ENCODE peak calls at places on chromosomes 5 and 9, in four cellular contexts. J, S, I and O are unnamed samples.

GRCh38 chr9:16809912-16810610 is 60.4 kb downstream of the BNC2 start:
- DNase-seq in J (no peak), S (no peak), I (no peak), O (no peak)

GRCh38 chr5:307794-308579 is 13.5 kb upstream of the AHRR start:
- DNase-seq in J (no peak), S (no peak), I (no peak), O (no peak)

GRCh38 chr9:28056006-28056405 is 482.7 kb upstream of the C9orf72 start:
- DNase-seq in J (no peak), S (no peak), I (no peak), O (no peak)

GRCh38 chr5:140219068-140219971 is 44.3 kb downstream of the CYSTM1 start:
- DNase-seq in J (peak; percentile 84), S (peak; percentile 94), I (no peak), O (no peak)

GRCh38 chr5:142906863-142907671 is 136.9 kb downstream of the ARHGAP26 start:
- DNase-seq in J (peak; percentile 53), S (no peak), I (no peak), O (peak; percentile 58)

GRCh38 chr9:72022846-72023245 is 37.6 kb downstream of the C9orf57 start:
- DNase-seq in J (no peak), S (peak; percentile 67), I (no peak), O (no peak)

GRCh38 chr5:43075319-43076293 is 35.5 kb upstream of the ANXA2R start:
- DNase-seq in J (no peak), S (no peak), I (no peak), O (peak; percentile 68)

GRCh38 chr5:140106805-140107311 is 7.1 kb upstream of the PURA start:
- DNase-seq in J (no peak), S (no peak), I (no peak), O (no peak)

GRCh38 chr5:126848253-126848652 is 71.3 kb downstream of the LMNB1 start:
- DNase-seq in J (no peak), S (no peak), I (no peak), O (no peak)

GRCh38 chr5:174903333-174903732 is 179.0 kb downstream of the MSX2 start:
- DNase-seq in J (no peak), S (no peak), I (no peak), O (no peak)

GRCh38 chr5:1720396-1721110 is 79.1 kb downstream of the MRPL36 start:
- DNase-seq in J (no peak), S (no peak), I (no peak), O (no peak)

GRCh38 chr5:157770665-157771064 is 27.2 kb downstream of the LSM11 start:
- DNase-seq in J (no peak), S (no peak), I (no peak), O (no peak)

GRCh38 chr5:76691470-76692273 is 24.3 kb upstream of the F2R start:
- DNase-seq in J (no peak), S (no peak), I (no peak), O (no peak)

GRCh38 chr9:137129089-137129455 is 9.9 kb upstream of the GRIN1 start:
- DNase-seq in J (peak; percentile 45), S (peak; percentile 43), I (no peak), O (no peak)

GRCh38 chr5:4042311-4042710 is 446.7 kb downstream of the IRX1 start:
- DNase-seq in J (no peak), S (no peak), I (no peak), O (no peak)

GRCh38 chr5:54221096-54221495 is 89.3 kb downstream of the ARL15 start:
- DNase-seq in J (no peak), S (no peak), I (no peak), O (no peak)

GRCh38 chr5:961711-962240 is 46.8 kb upstream of the NKD2 start:
- DNase-seq in J (no peak), S (no peak), I (no peak), O (peak; percentile 32)

GRCh38 chr5:52419357-52419756 is 368.4 kb upstream of the ITGA1 start:
- DNase-seq in J (no peak), S (no peak), I (no peak), O (no peak)

GRCh38 chr9:18437315-18438200 is 36.4 kb upstream of the ADAMTSL1 start:
- DNase-seq in J (peak; percentile 27), S (peak; percentile 54), I (no peak), O (peak; percentile 60)

GRCh38 chr9:131656356-131657030 is 83.4 kb downstream of the RAPGEF1 start:
- DNase-seq in J (peak; percentile 45), S (peak; percentile 51), I (peak; percentile 33), O (peak; percentile 65)

GRCh38 chr9:8558176-8558575 is 758.6 kb upstream of the DMAC1 start:
- DNase-seq in J (no peak), S (no peak), I (no peak), O (no peak)

GRCh38 chr5:150339165-150339564 is 18.3 kb upstream of the TCOF1 start:
- DNase-seq in J (no peak), S (no peak), I (peak; percentile 88), O (no peak)

DNA sequence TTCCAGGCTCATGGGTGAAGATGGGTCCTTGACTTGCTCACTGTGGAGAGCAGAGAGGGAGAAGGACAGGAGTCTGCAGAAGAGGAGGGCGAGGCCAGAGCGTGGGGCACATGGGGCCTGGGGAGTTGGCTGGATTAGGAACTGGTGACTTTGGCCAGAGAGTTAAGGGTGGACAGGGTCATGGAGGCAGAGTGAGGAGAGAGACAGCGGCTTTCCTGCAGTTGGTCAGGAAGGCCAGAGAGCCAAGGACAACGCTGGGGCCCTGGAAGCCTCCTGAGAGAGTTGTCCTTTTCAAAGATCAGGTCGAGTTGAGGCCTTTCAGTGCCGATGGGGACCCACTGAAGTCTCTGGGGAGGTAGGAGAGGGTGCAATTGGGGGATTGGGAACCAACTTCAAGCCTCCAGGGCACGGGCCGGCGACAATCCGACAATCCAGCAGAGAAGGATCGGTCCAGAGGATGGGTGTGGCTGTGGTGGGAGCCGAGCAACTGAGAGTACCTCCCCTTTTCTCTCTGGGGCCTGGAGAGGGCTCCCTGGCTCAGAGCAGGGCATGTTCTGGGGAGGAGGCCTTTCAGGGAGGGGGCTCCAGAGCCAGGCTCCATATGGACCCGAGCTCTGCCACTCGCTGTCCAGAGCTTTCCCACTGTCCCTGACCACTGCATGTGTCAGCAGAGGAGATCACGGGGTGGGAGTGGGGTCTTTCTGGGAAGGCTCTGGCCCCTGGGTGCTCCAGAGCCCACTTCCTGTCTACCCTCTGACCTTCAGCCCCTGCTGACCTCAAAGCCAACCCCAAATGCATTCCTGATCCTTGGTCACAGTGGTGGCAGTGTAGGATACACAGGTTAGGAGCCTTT is 7.5 kb upstream of the PHYHD1 start:
- DNase-seq in J (no peak), S (no peak), I (no peak), O (peak; percentile 72)
- H3K4me1 ChIP-seq in J (peaks cover 71% of the 10 kb centered on the region), S (no peaks in the 10 kb centered on the region), I (no peaks in the 10 kb centered on the region), O (peaks cover 40% of the 10 kb centered on the region)

DNA sequence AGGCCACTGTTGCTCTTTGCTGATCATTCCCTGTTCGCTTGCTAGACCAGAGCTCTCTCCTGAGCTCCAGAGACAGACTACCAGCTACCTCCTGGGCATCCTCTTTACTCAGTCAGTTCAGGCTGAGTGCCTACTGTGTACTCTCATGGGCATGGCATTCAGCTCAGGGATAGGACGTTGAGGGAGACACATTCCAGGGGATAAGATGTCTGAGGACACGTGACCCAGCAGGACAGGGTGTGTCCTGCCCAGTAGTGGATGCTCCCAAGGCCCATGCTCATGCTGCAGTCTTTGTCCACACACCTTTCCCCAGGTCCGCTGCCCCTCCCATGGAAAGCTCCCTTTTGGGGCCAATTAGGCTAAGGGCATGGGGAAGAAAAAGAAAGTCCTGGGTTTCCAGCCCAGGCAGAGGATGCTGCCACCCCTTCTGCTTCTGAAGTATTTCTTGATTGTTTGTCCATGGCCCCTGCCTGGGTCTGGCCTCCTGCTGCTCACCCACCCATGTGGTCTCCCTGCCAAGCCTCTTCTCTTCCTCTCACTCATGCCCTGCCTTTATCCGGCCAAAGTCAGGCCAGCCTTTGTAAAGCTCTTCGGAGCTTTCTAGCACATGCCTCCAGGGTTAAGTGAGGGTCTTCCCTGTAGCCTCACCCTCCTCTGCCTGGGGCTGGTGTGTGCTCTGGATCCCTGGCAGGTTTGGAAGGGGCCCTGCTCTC is 60.5 kb upstream of the PITX1 start:
- DNase-seq in J (no peak), S (no peak), I (no peak), O (no peak)
- H3K27me3 ChIP-seq in J (no peaks in the 10 kb centered on the region), S (no peaks in the 10 kb centered on the region), I (no peaks in the 10 kb centered on the region), O (no peaks in the 10 kb centered on the region)

DNA sequence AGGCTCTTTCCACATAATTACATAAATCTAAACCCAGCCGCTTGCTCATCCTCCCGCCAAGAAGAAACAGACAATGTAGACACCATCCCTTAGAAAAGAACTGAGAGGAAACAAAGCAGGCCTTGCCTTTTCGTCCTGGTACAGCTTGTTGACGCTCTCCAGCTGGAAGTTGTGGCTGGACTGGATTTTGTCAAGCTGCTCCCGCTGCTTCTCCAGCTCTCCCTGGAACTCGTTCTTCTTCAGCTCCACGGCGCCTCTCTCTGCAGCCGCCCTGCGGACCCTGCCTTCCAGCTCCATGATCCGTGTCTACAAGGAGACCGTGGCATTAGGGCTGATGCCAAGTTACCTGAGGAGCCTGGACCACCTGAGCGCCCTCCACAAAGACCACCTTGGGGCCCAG is 22.1 kb downstream of the GOLM1 start:
- DNase-seq in J (no peak), S (no peak), I (no peak), O (no peak)
- H3K4me1 ChIP-seq in J (peaks cover 20% of the 10 kb centered on the region), S (peaks cover 2% of the 10 kb centered on the region), I (no peaks in the 10 kb centered on the region), O (no peaks in the 10 kb centered on the region)

GRCh38 chr9:110919055-110919445 is 119.2 kb downstream of the LPAR1 start:
- DNase-seq in J (no peak), S (no peak), I (no peak), O (no peak)

GRCh38 chr9:110919609-110920008 is 118.7 kb downstream of the LPAR1 start:
- DNase-seq in J (no peak), S (no peak), I (no peak), O (no peak)

GRCh38 chr9:110923601-110924000 is 114.7 kb downstream of the LPAR1 start:
- DNase-seq in J (no peak), S (no peak), I (no peak), O (no peak)

GRCh38 chr9:110922145-110922544 is 116.1 kb downstream of the LPAR1 start:
- DNase-seq in J (no peak), S (no peak), I (no peak), O (no peak)

GRCh38 chr9:110921705-110922104 is 116.6 kb downstream of the LPAR1 start:
- DNase-seq in J (no peak), S (no peak), I (no peak), O (no peak)
- H3K27me3 ChIP-seq in J (no peaks in the 10 kb centered on the region), S (no peaks in the 10 kb centered on the region), I (no peaks in the 10 kb centered on the region), O (no peaks in the 10 kb centered on the region)